ENCODE peak calls at places on chromosomes 4 and X, in nine cellular contexts. One of them, this sample, is unnamed.
A peak's percentile ranks its signal among the peaks of the same experiment; 100 is the strongest.

GRCh38 chr4:118280501-118281218 is 72.1 kb downstream of the PRSS12 start:
- DNase-seq in GM12865: peak; percentile 74
- DNase-seq in GM20000: no peak
- DNase-seq in nephron progenitor cell: peak; percentile 44
- DNase-seq in HFFc6: peak; percentile 56
- DNase-seq in CD8-positive, alpha-beta T cell: peak; percentile 29
- DNase-seq in AG04450: peak; percentile 48
- DNase-seq in AG10803: peak; percentile 73
- DNase-seq in AG04449: no peak
- DNase-seq in this sample: no peak

GRCh38 chr4:168832746-168833575 is 177.1 kb downstream of the CBR4 start:
- DNase-seq in GM12865: no peak
- DNase-seq in HFFc6: peak; percentile 33
- DNase-seq in AG10803: no peak
- DNase-seq in nephron progenitor cell: peak; percentile 73
- DNase-seq in CD8-positive, alpha-beta T cell: no peak
- DNase-seq in GM20000: peak; percentile 36
- DNase-seq in AG04449: no peak
- DNase-seq in AG04450: no peak
- DNase-seq in this sample: peak; percentile 76

GRCh38 chrX:38799995-38800394 is 1.3 kb upstream of the MID1IP1 start:
- DNase-seq in CD8-positive, alpha-beta T cell: no peak
- DNase-seq in AG04450: no peak
- DNase-seq in AG04449: no peak
- DNase-seq in GM20000: no peak
- DNase-seq in GM12865: no peak
- DNase-seq in AG10803: no peak
- DNase-seq in HFFc6: no peak
- DNase-seq in nephron progenitor cell: no peak
- DNase-seq in this sample: no peak

GRCh38 chr4:178081931-178082330 is 639.7 kb upstream of the AGA start:
- DNase-seq in GM12865: no peak
- DNase-seq in CD8-positive, alpha-beta T cell: no peak
- DNase-seq in AG04450: no peak
- DNase-seq in GM20000: no peak
- DNase-seq in AG04449: no peak
- DNase-seq in HFFc6: no peak
- DNase-seq in AG10803: no peak
- DNase-seq in nephron progenitor cell: no peak
- DNase-seq in this sample: no peak

GRCh38 chr4:152585036-152585439 is 49.1 kb upstream of the FBXW7 start:
- DNase-seq in AG10803: no peak
- DNase-seq in nephron progenitor cell: no peak
- DNase-seq in CD8-positive, alpha-beta T cell: no peak
- DNase-seq in AG04450: no peak
- DNase-seq in AG04449: no peak
- DNase-seq in GM12865: peak; percentile 82
- DNase-seq in HFFc6: no peak
- DNase-seq in GM20000: peak; percentile 38
- DNase-seq in this sample: no peak

GRCh38 chr4:105634402-105634801 is 74.1 kb downstream of the INTS12 start:
- DNase-seq in AG04449: no peak
- DNase-seq in HFFc6: no peak
- DNase-seq in AG10803: no peak
- DNase-seq in GM20000: no peak
- DNase-seq in CD8-positive, alpha-beta T cell: no peak
- DNase-seq in GM12865: no peak
- DNase-seq in AG04450: no peak
- DNase-seq in nephron progenitor cell: no peak
- DNase-seq in this sample: no peak

GRCh38 chrX:118383120-118383519 is 37.2 kb downstream of the WDR44 start:
- DNase-seq in AG04450: no peak
- DNase-seq in AG04449: no peak
- DNase-seq in AG10803: no peak
- DNase-seq in nephron progenitor cell: no peak
- DNase-seq in GM12865: no peak
- DNase-seq in HFFc6: no peak
- DNase-seq in CD8-positive, alpha-beta T cell: no peak
- DNase-seq in GM20000: no peak
- DNase-seq in this sample: no peak

GRCh38 chr4:76659103-76659490 is 224.1 kb downstream of the SHROOM3 start:
- DNase-seq in GM20000: no peak
- DNase-seq in AG04449: no peak
- DNase-seq in AG10803: no peak
- DNase-seq in HFFc6: peak; percentile 53
- DNase-seq in GM12865: no peak
- DNase-seq in nephron progenitor cell: no peak
- DNase-seq in AG04450: peak; percentile 23
- DNase-seq in CD8-positive, alpha-beta T cell: no peak
- DNase-seq in this sample: no peak

GRCh38 chr4:125486354-125486753 is 171.6 kb downstream of the FAT4 start:
- DNase-seq in HFFc6: no peak
- DNase-seq in AG10803: no peak
- DNase-seq in AG04450: no peak
- DNase-seq in GM12865: no peak
- DNase-seq in nephron progenitor cell: no peak
- DNase-seq in AG04449: no peak
- DNase-seq in CD8-positive, alpha-beta T cell: no peak
- DNase-seq in GM20000: no peak
- DNase-seq in this sample: no peak

GRCh38 chr4:80215449-80216052 is 18.2 kb downstream of the PRDM8 start:
- DNase-seq in GM12865: peak; percentile 14
- DNase-seq in CD8-positive, alpha-beta T cell: no peak
- DNase-seq in GM20000: peak; percentile 51
- DNase-seq in AG04449: no peak
- DNase-seq in nephron progenitor cell: no peak
- DNase-seq in AG10803: peak; percentile 57
- DNase-seq in HFFc6: peak; percentile 43
- DNase-seq in AG04450: no peak
- DNase-seq in this sample: no peak

GRCh38 chr4:25970241-25970675 is 56.2 kb downstream of the SMIM20 start:
- DNase-seq in AG04449: no peak
- DNase-seq in AG04450: no peak
- DNase-seq in AG10803: peak; percentile 16
- DNase-seq in HFFc6: no peak
- DNase-seq in nephron progenitor cell: peak; percentile 23
- DNase-seq in GM12865: peak; percentile 46
- DNase-seq in GM20000: peak; percentile 25
- DNase-seq in CD8-positive, alpha-beta T cell: no peak
- DNase-seq in this sample: no peak

GRCh38 chrX:15299945-15300851 is 15.2 kb downstream of the ASB11 start:
- DNase-seq in CD8-positive, alpha-beta T cell: no peak
- DNase-seq in AG04449: no peak
- DNase-seq in AG10803: peak; percentile 17
- DNase-seq in nephron progenitor cell: no peak
- DNase-seq in GM20000: peak; percentile 7
- DNase-seq in GM12865: peak; percentile 1
- DNase-seq in AG04450: no peak
- DNase-seq in HFFc6: peak; percentile 2
- DNase-seq in this sample: no peak

GRCh38 chrX:1387141-1387776 is 4.7 kb downstream of the SLC25A6 start:
- DNase-seq in GM20000: no peak
- DNase-seq in nephron progenitor cell: no peak
- DNase-seq in AG10803: no peak
- DNase-seq in GM12865: no peak
- DNase-seq in AG04450: no peak
- DNase-seq in CD8-positive, alpha-beta T cell: no peak
- DNase-seq in HFFc6: no peak
- DNase-seq in AG04449: no peak
- DNase-seq in this sample: peak; percentile 79

GRCh38 chr4:3317011-3317655 is 24.3 kb downstream of the RGS12 start:
- DNase-seq in GM12865: no peak
- DNase-seq in AG10803: no peak
- DNase-seq in HFFc6: no peak
- DNase-seq in CD8-positive, alpha-beta T cell: no peak
- DNase-seq in AG04450: no peak
- DNase-seq in AG04449: no peak
- DNase-seq in nephron progenitor cell: no peak
- DNase-seq in GM20000: no peak
- DNase-seq in this sample: peak; percentile 69

GRCh38 chr4:3320361-3321023 is 27.7 kb downstream of the RGS12 start:
- DNase-seq in AG04449: no peak
- DNase-seq in AG04450: no peak
- DNase-seq in CD8-positive, alpha-beta T cell: no peak
- DNase-seq in AG10803: no peak
- DNase-seq in GM20000: no peak
- DNase-seq in nephron progenitor cell: no peak
- DNase-seq in GM12865: no peak
- DNase-seq in HFFc6: no peak
- DNase-seq in this sample: peak; percentile 55

GRCh38 chr4:3316146-3316545 is 23.3 kb downstream of the RGS12 start:
- DNase-seq in nephron progenitor cell: no peak
- DNase-seq in CD8-positive, alpha-beta T cell: no peak
- DNase-seq in AG04450: no peak
- DNase-seq in GM20000: no peak
- DNase-seq in GM12865: no peak
- DNase-seq in AG04449: no peak
- DNase-seq in HFFc6: no peak
- DNase-seq in AG10803: no peak
- DNase-seq in this sample: peak; percentile 45

GRCh38 chr4:3317656-3318211 is 24.9 kb downstream of the RGS12 start:
- DNase-seq in HFFc6: no peak
- DNase-seq in GM20000: no peak
- DNase-seq in nephron progenitor cell: no peak
- DNase-seq in CD8-positive, alpha-beta T cell: no peak
- DNase-seq in AG04450: no peak
- DNase-seq in GM12865: no peak
- DNase-seq in AG10803: no peak
- DNase-seq in AG04449: no peak
- DNase-seq in this sample: peak; percentile 66

GRCh38 chr4:3318561-3319021 is 25.8 kb downstream of the RGS12 start:
- DNase-seq in nephron progenitor cell: no peak
- DNase-seq in CD8-positive, alpha-beta T cell: no peak
- DNase-seq in GM12865: no peak
- DNase-seq in GM20000: no peak
- DNase-seq in HFFc6: no peak
- DNase-seq in AG10803: no peak
- DNase-seq in AG04450: no peak
- DNase-seq in AG04449: no peak
- DNase-seq in this sample: peak; percentile 42
- TF ChIP-seq CTCF in nephron progenitor cell: peak; percentile 13
- TF ChIP-seq CTCF in CD8-positive, alpha-beta T cell: no peak
- TF ChIP-seq CTCF in GM12865: no peak
- TF ChIP-seq CTCF in GM20000: no peak
- TF ChIP-seq CTCF in HFFc6: peak; percentile 56
- TF ChIP-seq CTCF in AG10803: no peak
- TF ChIP-seq CTCF in AG04450: no peak
- TF ChIP-seq CTCF in AG04449: no peak
- TF ChIP-seq CTCF in this sample: no peak

DNA sequence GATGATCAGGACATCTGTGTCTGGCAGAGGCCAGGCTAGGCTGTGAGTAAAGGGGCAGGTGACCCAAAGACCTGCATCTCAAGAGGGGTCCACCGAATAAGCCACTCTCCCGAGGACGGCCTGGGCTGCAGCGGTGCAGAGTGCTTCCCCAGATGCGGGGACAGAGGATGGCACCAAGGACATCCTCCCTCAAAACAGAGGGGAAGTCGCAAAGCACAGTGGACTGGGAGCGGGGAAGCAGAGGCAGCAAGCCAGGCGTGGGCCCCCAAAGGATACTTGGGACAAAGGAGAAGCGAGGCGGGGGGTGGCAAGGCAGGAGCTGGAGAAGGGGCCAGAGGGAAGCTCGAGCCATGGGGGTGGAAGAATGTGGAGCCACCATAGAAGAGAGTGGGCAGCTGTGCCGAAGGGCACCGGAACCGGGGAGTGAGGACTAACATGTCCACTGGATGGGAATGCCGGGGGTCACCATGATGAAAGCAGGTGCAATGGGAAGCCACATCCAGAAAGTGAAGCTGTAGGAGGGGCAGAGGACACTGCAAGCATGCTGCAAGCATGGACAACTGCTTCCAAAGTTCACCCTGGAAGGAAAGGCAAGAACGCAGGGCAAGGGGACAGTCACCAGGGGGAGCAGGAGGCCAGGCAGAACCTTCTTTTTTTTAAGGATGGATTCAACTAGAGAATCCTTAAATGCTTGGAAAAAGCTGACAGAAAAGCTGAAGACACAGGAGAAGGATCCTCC is 169.6 kb downstream of the AFAP1 start:
- DNase-seq in AG04449: no peak
- DNase-seq in AG04450: no peak
- DNase-seq in AG10803: peak; percentile 26
- DNase-seq in HFFc6: peak; percentile 28
- DNase-seq in nephron progenitor cell: no peak
- DNase-seq in GM12865: peak; percentile 35
- DNase-seq in CD8-positive, alpha-beta T cell: no peak
- DNase-seq in GM20000: no peak
- DNase-seq in this sample: peak; percentile 62
- TF ChIP-seq CTCF in AG04449: peak; percentile 71
- TF ChIP-seq CTCF in AG04450: peak; percentile 67
- TF ChIP-seq CTCF in AG10803: peak; percentile 64
- TF ChIP-seq CTCF in HFFc6: peak; percentile 72
- TF ChIP-seq CTCF in nephron progenitor cell: peak; percentile 44
- TF ChIP-seq CTCF in GM12865: peak; percentile 60
- TF ChIP-seq CTCF in CD8-positive, alpha-beta T cell: no peak
- TF ChIP-seq CTCF in GM20000: peak; percentile 46
- TF ChIP-seq CTCF in this sample: no peak

GRCh38 chr4:88940506-88940905 is 116.5 kb downstream of the FAM13A start:
- DNase-seq in GM20000: no peak
- DNase-seq in AG10803: no peak
- DNase-seq in AG04450: no peak
- DNase-seq in CD8-positive, alpha-beta T cell: no peak
- DNase-seq in GM12865: no peak
- DNase-seq in nephron progenitor cell: no peak
- DNase-seq in HFFc6: no peak
- DNase-seq in AG04449: no peak
- DNase-seq in this sample: no peak
- TF ChIP-seq CTCF in GM20000: no peak
- TF ChIP-seq CTCF in AG10803: no peak
- TF ChIP-seq CTCF in AG04450: no peak
- TF ChIP-seq CTCF in CD8-positive, alpha-beta T cell: no peak
- TF ChIP-seq CTCF in GM12865: no peak
- TF ChIP-seq CTCF in nephron progenitor cell: no peak
- TF ChIP-seq CTCF in HFFc6: no peak
- TF ChIP-seq CTCF in AG04449: no peak
- TF ChIP-seq CTCF in this sample: no peak

DNA sequence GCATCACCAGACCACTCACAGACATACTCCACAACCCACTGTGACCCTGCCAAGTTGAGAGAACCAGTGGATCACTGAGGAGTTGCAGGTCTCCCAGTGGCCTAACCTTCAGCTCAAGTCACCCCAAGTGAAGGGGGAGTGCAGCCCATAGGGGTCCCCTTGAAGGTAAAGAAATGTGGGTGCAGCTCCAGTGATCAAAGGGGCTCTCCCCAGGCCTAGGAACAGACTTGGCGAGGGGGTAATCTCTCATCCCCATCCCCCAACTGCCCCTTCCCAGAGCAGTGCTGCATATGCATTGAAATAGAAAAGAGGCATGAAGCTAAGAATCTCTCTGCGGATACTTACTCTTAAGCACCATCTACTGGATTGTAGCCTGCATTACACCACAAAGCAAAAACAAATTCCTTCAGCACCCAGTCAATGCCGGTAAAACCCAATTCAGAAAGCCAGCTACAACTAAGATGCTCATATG is 27.0 kb downstream of the MAGEE1 start:
- DNase-seq in GM20000: peak; percentile 5
- DNase-seq in CD8-positive, alpha-beta T cell: no peak
- DNase-seq in AG10803: peak; percentile 17
- DNase-seq in GM12865: peak; percentile 26
- DNase-seq in nephron progenitor cell: peak; percentile 3
- DNase-seq in AG04449: no peak
- DNase-seq in AG04450: no peak
- DNase-seq in HFFc6: peak; percentile 8
- DNase-seq in this sample: peak; percentile 24
- TF ChIP-seq CTCF in GM20000: no peak
- TF ChIP-seq CTCF in CD8-positive, alpha-beta T cell: peak; percentile 55
- TF ChIP-seq CTCF in AG10803: peak; percentile 64
- TF ChIP-seq CTCF in GM12865: peak; percentile 41
- TF ChIP-seq CTCF in nephron progenitor cell: peak; percentile 38
- TF ChIP-seq CTCF in AG04449: peak; percentile 38
- TF ChIP-seq CTCF in AG04450: peak; percentile 56
- TF ChIP-seq CTCF in HFFc6: peak; percentile 67
- TF ChIP-seq CTCF in this sample: peak; percentile 42